ENCODE peak calls at places on chromosome 1, in ten cellular contexts. R is HS-5; A is AG10803; D is fibroblast of lung; T is activated CD4-positive, CD25-positive, alpha-beta regulatory T cell; O is activated naive CD8-positive, alpha-beta T cell treated with anti-CD3 and anti-CD28 coated beads, Interleukin-2, amount 50 U/mL, for 24 hours; Z is fibroblast of the aortic adventitia; Q is neural crest cell; U is mucosa of descending colon; J is stimulated activated CD4-positive, alpha-beta T cell treated with anti-CD3 and anti-CD28 coated beads, Interleukin-2, amount 100 ng/mL, for 24 hours. P is an unnamed sample.

GRCh38 chr1:94125551-94126514 is 4.9 kb upstream of the ABCA4 start:
- DNase-seq in R (no peak), A (no peak), D (no peak), T (no peak), O (no peak), Z (no peak), Q (no peak), U (no peak), J (no peak), P (no peak)

GRCh38 chr1:20578721-20579380 is 10.0 kb upstream of the CDA start:
- DNase-seq in R (no peak), A (no peak), D (no peak), T (no peak), O (no peak), Z (no peak), Q (no peak), U (no peak), J (no peak), P (no peak)

GRCh38 chr1:167755568-167756145 is 33.9 kb downstream of the MPZL1 start:
- DNase-seq in R (no peak), A (no peak), D (no peak), T (no peak), O (no peak), Z (no peak), Q (no peak), U (no peak), J (no peak), P (no peak)

GRCh38 chr1:156676820-156677615 is at the start of gene NES:
- DNase-seq in R (no peak), A (no peak), D (peak), T (no peak), O (no peak), Z (peak), Q (peak), U (no peak), J (no peak), P (peak)

GRCh38 chr1:20666146-20666545 is 5.0 kb upstream of the DDOST start:
- DNase-seq in R (no peak), A (no peak), D (no peak), T (no peak), O (no peak), Z (no peak), Q (no peak), U (no peak), J (no peak), P (no peak)

GRCh38 chr1:41025979-41026819 is 4.7 kb upstream of the SLFNL1 start:
- DNase-seq in R (no peak), A (no peak), D (no peak), T (no peak), O (no peak), Z (no peak), Q (no peak), U (no peak), J (no peak), P (no peak)

GRCh38 chr1:228009828-228010775 is 3.3 kb downstream of the WNT3A start:
- DNase-seq in R (no peak), A (no peak), D (no peak), T (no peak), O (no peak), Z (no peak), Q (no peak), U (no peak), J (no peak), P (peak)

GRCh38 chr1:193417420-193417819 is 231.0 kb upstream of the B3GALT2 start:
- DNase-seq in R (no peak), A (peak), D (peak), T (no peak), O (peak), Z (no peak), Q (no peak), U (no peak), J (peak), P (no peak)

GRCh38 chr1:28129150-28129549 is 40.7 kb upstream of the EYA3 start:
- DNase-seq in R (no peak), A (peak), D (peak), T (no peak), O (no peak), Z (peak), Q (no peak), U (no peak), J (no peak), P (no peak)

GRCh38 chr1:4605158-4605557 is 49.3 kb upstream of the AJAP1 start:
- DNase-seq in R (no peak), A (no peak), D (no peak), T (no peak), O (no peak), Z (no peak), Q (no peak), U (no peak), J (no peak), P (no peak)

GRCh38 chr1:53340660-53341520 is 13.0 kb upstream of the LRP8 start:
- DNase-seq in R (no peak), A (no peak), D (no peak), T (no peak), O (peak), Z (no peak), Q (no peak), U (no peak), J (peak), P (no peak)

GRCh38 chr1:190353538-190354101 is 124.0 kb downstream of the BRINP3 start:
- DNase-seq in R (peak), A (no peak), D (peak), T (no peak), O (no peak), Z (peak), Q (no peak), U (no peak), J (no peak), P (no peak)